ENCODE peak calls at places on chromosomes 6 and 20, in five cellular contexts. H is K562, A is GM23338, Q is A549, O is HCT116. C is an unnamed sample.

GRCh38 chr6:22557007-22557406 is 12.4 kb upstream of the HDGFL1 start:
- DNase-seq in A (no peak), H (no peak), Q (no peak), O (no peak), C (no peak)

GRCh38 chr6:125753218-125753936 is 3.9 kb downstream of the HEY2 start:
- DNase-seq in A (peak), Q (no peak), O (peak), H (no peak), C (no peak)

GRCh38 chr20:46621492-46621891 is 29.8 kb downstream of the SLC13A3 start:
- DNase-seq in O (no peak), H (no peak), Q (no peak), A (no peak), C (no peak)

GRCh38 chr6:155171747-155172191 is 92.0 kb upstream of the CLDN20 start:
- DNase-seq in O (no peak), Q (no peak), A (no peak), H (no peak), C (no peak)

GRCh38 chr20:38892091-38892981 is 33.9 kb upstream of the FAM83D start:
- DNase-seq in O (no peak), H (no peak), A (no peak), Q (no peak), C (peak)

GRCh38 chr6:142361765-142362540 is 60.1 kb downstream of the ADGRG6 start:
- DNase-seq in H (no peak), A (no peak), O (no peak), Q (no peak), C (no peak)

GRCh38 chr6:161618816-161619454 is 345.1 kb upstream of the AGPAT4 start:
- DNase-seq in A (peak), O (peak), H (peak), Q (peak), C (no peak)

GRCh38 chr20:38217791-38218565 is 42.6 kb downstream of the KIAA1755 start:
- DNase-seq in A (peak), O (peak), Q (peak), H (no peak), C (no peak)

GRCh38 chr20:4713401-4713800 is 8.3 kb upstream of the PRND start:
- DNase-seq in Q (no peak), A (no peak), H (no peak), O (peak), C (no peak)

GRCh38 chr20:63168861-63169260 is 47.1 kb downstream of the YTHDF1 start:
- DNase-seq in H (no peak), O (no peak), A (no peak), Q (no peak), C (no peak)
- H3K4me3 ChIP-seq in H (no peak), O (no peak), A (no peak), Q (no peak), C (no peak)

GRCh38 chr6:158417760-158418098 is 105.5 kb downstream of the TULP4 start:
- DNase-seq in A (no peak), O (no peak), Q (no peak), H (no peak), C (no peak)
- TF ChIP-seq REST in A (no peak), O (no peak), Q (no peak), H (no peak), C (no peak)

DNA sequence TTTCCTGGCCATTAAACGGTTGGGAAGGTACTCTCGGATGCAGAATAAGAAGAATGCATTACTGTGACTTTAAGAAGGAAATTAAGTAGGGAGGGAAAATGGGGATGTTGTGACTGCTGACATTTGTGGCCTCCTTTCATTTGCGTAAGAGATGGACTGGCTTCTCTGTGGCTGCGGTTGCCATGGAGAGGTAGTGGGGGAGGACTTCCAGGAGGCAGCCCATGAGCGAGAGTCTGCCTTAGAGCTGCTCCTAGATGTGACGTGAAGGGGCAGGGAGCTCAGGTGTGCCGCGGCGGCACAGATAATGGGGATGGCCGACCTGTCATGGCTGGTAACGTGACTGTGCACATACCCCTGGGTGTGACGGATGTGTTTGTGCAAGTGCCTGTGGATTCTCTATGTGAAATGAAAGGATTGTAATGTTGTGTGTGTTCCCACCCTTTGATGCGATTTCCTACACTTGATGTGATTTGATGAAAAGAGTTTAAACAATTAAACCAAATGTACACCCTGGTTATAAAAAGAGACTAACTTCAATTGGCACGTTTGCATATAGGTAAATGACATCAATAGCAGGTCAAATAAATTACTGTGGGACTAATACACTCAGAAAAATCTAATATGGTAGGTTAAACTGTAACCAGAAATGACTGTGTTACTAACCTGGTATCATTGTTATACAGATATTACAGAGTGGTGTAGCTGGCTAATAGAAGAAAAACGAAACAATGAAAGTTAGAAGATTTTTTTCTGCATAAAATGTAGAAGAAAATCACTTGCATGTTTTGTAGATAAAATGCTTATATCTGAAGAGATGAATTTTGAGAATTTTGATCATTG is 48.9 kb downstream of the HIVEP1 start:
- DNase-seq in O (no peak), H (peak), A (peak), Q (peak), C (peak)
- H3K4me3 ChIP-seq in O (no peak), H (no peak), A (peak), Q (peak), C (peak)

GRCh38 chr20:2124632-2125131 is 23.1 kb downstream of the STK35 start:
- DNase-seq in Q (no peak), O (no peak), A (no peak), H (no peak), C (no peak)
- TF ChIP-seq REST in Q (no peak), O (no peak), A (no peak), H (no peak), C (no peak)

GRCh38 chr20:41135888-41136243 is 1.5 kb upstream of the PLCG1 start:
- DNase-seq in A (no peak), H (no peak), O (no peak), Q (no peak), C (no peak)
- H3K4me3 ChIP-seq in A (peak), H (no peak), O (no peak), Q (no peak), C (no peak)

GRCh38 chr6:74273541-74273940 is 577.5 kb downstream of the CD109 start:
- DNase-seq in O (no peak), Q (no peak), H (no peak), A (no peak), C (no peak)

GRCh38 chr6:74280130-74280692 is 584.2 kb downstream of the CD109 start:
- DNase-seq in H (no peak), Q (no peak), A (peak), O (no peak), C (no peak)

GRCh38 chr6:74282143-74282689 is 586.2 kb downstream of the CD109 start:
- DNase-seq in H (no peak), Q (no peak), O (no peak), A (no peak), C (no peak)

DNA sequence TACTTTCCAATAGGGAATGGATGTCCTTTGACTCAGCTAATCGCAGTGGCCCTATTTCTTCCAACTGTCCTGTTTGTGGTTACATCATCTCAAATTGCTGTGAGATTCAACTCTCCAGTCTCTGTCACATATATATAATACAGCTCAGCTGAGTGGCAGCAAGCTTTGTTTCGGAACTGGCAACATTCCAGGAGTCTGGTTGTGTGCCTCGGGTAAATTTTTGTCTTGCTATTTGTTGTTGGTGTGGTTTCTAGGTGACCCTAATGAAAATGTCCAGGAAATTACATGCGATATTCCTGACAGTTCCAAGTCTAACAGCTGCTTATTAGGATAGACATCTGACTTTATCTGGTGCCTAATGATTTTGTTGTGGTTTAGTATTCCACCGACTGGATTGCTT is 581.7 kb downstream of the CD109 start:
- DNase-seq in A (no peak), O (no peak), H (no peak), Q (no peak), C (no peak)
- TF ChIP-seq REST in A (no peak), O (no peak), H (no peak), Q (no peak), C (no peak)

C was measured in HL-60.